ENCODE peak calls at places on chromosome 7, in seven cellular contexts. A, X, V, J, P, W and H are unnamed samples.

GRCh38 chr7:3897430-3898385 is 596.7 kb downstream of the SDK1 start:
- DNase-seq in J (peak; percentile 40), V (peak; percentile 50), X (peak; percentile 9), P (peak; percentile 65), W (no peak), A (peak; percentile 46), H (peak; percentile 48)

GRCh38 chr7:92797693-92798092 is 38.7 kb downstream of the CDK6 start:
- DNase-seq in X (no peak), A (peak; percentile 23), W (no peak), P (peak; percentile 49), V (peak; percentile 39), J (no peak), H (no peak)

GRCh38 chr7:41162612-41163011 is 540.3 kb downstream of the INHBA start:
- DNase-seq in W (no peak), V (no peak), J (no peak), A (peak; percentile 51), X (no peak), P (no peak), H (no peak)

GRCh38 chr7:835021-835420 is 2.7 kb downstream of the SUN1 start:
- DNase-seq in W (no peak), V (no peak), X (no peak), P (no peak), J (no peak), A (no peak), H (no peak)

GRCh38 chr7:159137906-159138305 is 6.8 kb downstream of the VIPR2 start:
- DNase-seq in P (no peak), A (no peak), J (no peak), X (no peak), V (no peak), W (no peak), H (no peak)

GRCh38 chr7:2626498-2627117 is 5.2 kb upstream of the TTYH3 start:
- DNase-seq in P (no peak), V (peak; percentile 96), J (no peak), X (no peak), A (no peak), W (no peak), H (no peak)

GRCh38 chr7:405489-406211 is 114.0 kb downstream of the PDGFA start:
- DNase-seq in P (no peak), V (no peak), X (no peak), J (no peak), A (no peak), W (no peak), H (no peak)

GRCh38 chr7:43220250-43220649 is 107.8 kb downstream of the HECW1 start:
- DNase-seq in V (peak; percentile 29), X (no peak), J (no peak), W (no peak), P (no peak), A (peak; percentile 89), H (no peak)

GRCh38 chr7:50393547-50394252 is 56.5 kb downstream of the FIGNL1 start:
- DNase-seq in A (no peak), X (no peak), J (peak; percentile 59), P (no peak), W (no peak), V (no peak), H (no peak)

GRCh38 chr7:93913197-93913596 is 6.8 kb downstream of the GNGT1 start:
- DNase-seq in J (no peak), P (no peak), V (no peak), W (no peak), X (no peak), A (no peak), H (no peak)

GRCh38 chr7:30188806-30189205 is 54.0 kb downstream of the MTURN start:
- DNase-seq in P (no peak), J (no peak), W (no peak), A (no peak), V (no peak), X (no peak), H (no peak)

GRCh38 chr7:158356454-158356853 is 231.2 kb downstream of the PTPRN2 start:
- DNase-seq in A (no peak), P (no peak), V (no peak), X (no peak), W (no peak), J (no peak), H (no peak)